ENCODE peak calls at places on chromosomes 6 and 20, in six cellular contexts. Z is tibial nerve, P is thoracic aorta, E is A549, I is fibroblast of lung, A is ascending aorta. F is an unnamed sample. For H3K9me3 and H3K4me1, the result is how much of the 10 kb centered on the place peaks cover.

GRCh38 chr20:6055981-6056569 is 2.2 kb upstream of the LRRN4 start:
- DNase-seq in Z (no peak), P (no peak), E (no peak), I (no peak), A (no peak), F (no peak)

GRCh38 chr6:150759500-150759899 is 106.0 kb upstream of the MTHFD1L start:
- DNase-seq in Z (no peak), P (no peak), E (no peak), I (no peak), A (no peak), F (no peak)

GRCh38 chr6:109143191-109143590 is 47.9 kb downstream of the CEP57L1 start:
- DNase-seq in Z (no peak), P (no peak), E (no peak), I (peak), A (no peak), F (no peak)

GRCh38 chr6:82761674-82762345 is 303.8 kb downstream of the UBE3D start:
- DNase-seq in Z (no peak), P (no peak), E (no peak), I (no peak), A (no peak), F (no peak)

GRCh38 chr6:137076277-137077068 is 31.7 kb upstream of the IL20RA start:
- DNase-seq in Z (peak), P (peak), E (peak), I (peak), A (no peak), F (no peak)

GRCh38 chr20:57663681-57664451 is 43.6 kb upstream of the ZBP1 start:
- DNase-seq in Z (no peak), P (no peak), E (no peak), I (no peak), A (no peak), F (peak)

GRCh38 chr6:155275808-155276480 is 12.1 kb downstream of the CLDN20 start:
- DNase-seq in Z (no peak), P (no peak), E (no peak), I (no peak), A (no peak), F (no peak)

GRCh38 chr20:22431419-22431818 is 153.0 kb downstream of the FOXA2 start:
- DNase-seq in Z (no peak), P (no peak), E (no peak), I (no peak), A (no peak), F (no peak)

GRCh38 chr6:9126845-9127560 is 691.7 kb upstream of the SLC35B3 start:
- DNase-seq in Z (no peak), P (no peak), E (peak), I (peak), A (no peak), F (no peak)

GRCh38 chr6:21887301-21888185 is 294.0 kb downstream of the SOX4 start:
- DNase-seq in Z (no peak), P (no peak), E (peak), I (peak), A (no peak), F (no peak)

GRCh38 chr20:4961746-4962145 is 39.6 kb downstream of the SLC23A2 start:
- DNase-seq in Z (peak), P (no peak), E (peak), I (peak), A (no peak), F (no peak)

GRCh38 chr6:145143379-145143778 is 591.9 kb downstream of the EPM2A start:
- DNase-seq in Z (no peak), P (no peak), E (no peak), I (no peak), A (no peak), F (no peak)

GRCh38 chr6:28243946-28244345 is 8.1 kb downstream of the ZKSCAN4 start:
- DNase-seq in Z (no peak), P (no peak), E (no peak), I (no peak), A (no peak), F (no peak)

GRCh38 chr6:137867685-137868509 is 838 bp downstream of the TNFAIP3 start:
- DNase-seq in Z (no peak), P (no peak), E (no peak), I (peak), A (no peak), F (no peak)

GRCh38 chr6:34982424-34982852 is 93.4 kb downstream of the ANKS1A start:
- DNase-seq in Z (no peak), P (no peak), E (peak), I (peak), A (no peak), F (no peak)

GRCh38 chr6:96851858-96852257 is 14.6 kb upstream of the GPR63 start:
- DNase-seq in Z (no peak), P (no peak), E (no peak), I (no peak), A (no peak), F (no peak)

GRCh38 chr20:16082051-16082550 is 491.1 kb downstream of the KIF16B start:
- DNase-seq in Z (no peak), P (no peak), E (no peak), I (no peak), A (no peak), F (no peak)

GRCh38 chr20:16083639-16084280 is 489.5 kb downstream of the KIF16B start:
- DNase-seq in Z (no peak), P (no peak), E (no peak), I (no peak), A (no peak), F (no peak)

GRCh38 chr20:16081421-16081820 is 491.8 kb downstream of the KIF16B start:
- DNase-seq in Z (no peak), P (no peak), E (no peak), I (no peak), A (no peak), F (no peak)

GRCh38 chr20:16078172-16078898 is 494.9 kb downstream of the KIF16B start:
- DNase-seq in Z (no peak), P (no peak), E (no peak), I (no peak), A (no peak), F (no peak)
- H3K9me3 ChIP-seq in Z (under half), P (under half), E (under half), I (under half), A (under half), F (under half)

GRCh38 chr6:129697788-129698187 is 12.2 kb downstream of the ARHGAP18 start:
- DNase-seq in Z (no peak), P (no peak), E (no peak), I (no peak), A (no peak), F (no peak)
- H3K4me1 ChIP-seq in Z (under half), P (under half), E (under half), I (under half), A (under half), F (half or more)

DNA sequence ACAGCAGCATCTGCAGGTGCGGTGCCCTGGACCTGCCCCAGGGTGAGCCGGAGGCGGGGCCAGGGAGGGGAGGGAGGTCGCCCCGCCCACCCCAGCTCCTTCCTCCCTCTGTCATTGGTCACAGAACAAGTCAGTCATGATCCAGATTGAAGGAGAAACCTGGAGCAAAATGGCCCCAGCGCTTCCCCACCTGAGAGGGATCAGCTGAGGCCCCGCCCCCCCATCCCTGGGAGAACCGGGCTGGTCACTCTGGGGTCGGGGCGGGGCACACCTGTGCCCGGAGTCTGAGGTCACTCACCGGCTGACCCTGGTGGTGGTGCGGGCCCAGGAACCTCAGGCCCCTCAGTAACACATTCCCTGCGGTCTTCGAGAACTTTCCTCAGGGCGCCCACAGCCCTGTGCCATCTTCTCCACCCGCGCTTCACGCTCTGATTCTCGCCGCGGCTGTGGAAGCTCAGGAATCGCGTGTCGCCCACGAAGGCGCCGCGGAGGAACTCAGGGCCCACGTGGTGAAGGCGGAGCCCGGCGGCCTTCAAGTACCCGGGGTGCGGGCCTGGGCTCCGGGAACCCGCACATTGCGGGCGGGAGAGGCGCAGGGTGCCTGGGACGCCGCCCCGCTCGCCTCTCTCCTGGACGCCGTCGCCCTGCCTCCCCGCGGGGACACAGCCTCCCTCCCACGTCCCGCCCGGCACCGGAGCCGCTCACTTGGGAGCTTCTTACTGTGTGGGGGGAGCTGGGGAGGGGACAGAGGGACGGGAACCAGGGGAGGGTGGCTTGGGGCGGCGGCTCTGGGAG is 36.4 kb upstream of the HLA-C start:
- DNase-seq in Z (no peak), P (no peak), E (peak), I (no peak), A (no peak), F (no peak)
- H3K4me3 ChIP-seq in Z (peak), P (peak), E (peak), I (no peak), A (peak), F (peak)

GRCh38 chr20:51303731-51304670 is 238.5 kb downstream of the NFATC2 start:
- DNase-seq in Z (no peak), P (no peak), E (no peak), I (no peak), A (no peak), F (no peak)
- H3K9me3 ChIP-seq in Z (under half), P (under half), E (under half), I (under half), A (under half), F (under half)

DNA sequence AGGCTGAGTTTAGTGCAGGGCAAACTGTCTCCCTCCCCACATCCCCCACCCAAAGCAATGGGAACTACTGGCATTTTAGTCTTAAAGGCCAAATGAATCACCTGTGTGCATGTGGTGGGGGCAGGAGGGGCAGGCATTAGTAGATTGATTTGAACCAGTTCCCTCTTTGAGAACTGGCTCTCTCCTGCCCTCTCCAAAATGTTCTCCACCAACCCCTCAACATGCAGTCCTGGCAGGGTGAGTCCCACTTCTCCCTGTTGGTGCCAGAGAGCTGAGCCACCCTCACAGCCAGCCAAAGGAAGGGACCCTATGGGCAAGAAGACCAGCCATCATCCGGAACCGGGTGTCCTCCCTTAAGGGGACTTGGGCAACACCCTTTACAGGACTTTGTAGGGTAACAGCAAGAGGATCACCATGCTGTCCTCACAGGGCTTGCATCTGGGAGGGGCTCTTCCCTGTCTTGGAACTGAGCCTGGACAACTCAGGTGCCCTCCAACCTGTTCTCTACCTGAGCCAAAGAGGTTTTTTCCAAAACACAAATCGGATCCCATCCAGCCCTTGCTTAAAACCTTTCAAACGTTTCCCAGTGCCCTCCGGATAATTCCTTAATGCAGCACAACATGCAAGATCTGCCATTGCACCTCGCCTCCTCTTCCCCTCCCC is 80.6 kb downstream of the MRPL14 start:
- DNase-seq in Z (no peak), P (no peak), E (no peak), I (no peak), A (no peak), F (no peak)
- H3K4me1 ChIP-seq in Z (half or more), P (under half), E (half or more), I (half or more), A (under half), F (half or more)

DNA sequence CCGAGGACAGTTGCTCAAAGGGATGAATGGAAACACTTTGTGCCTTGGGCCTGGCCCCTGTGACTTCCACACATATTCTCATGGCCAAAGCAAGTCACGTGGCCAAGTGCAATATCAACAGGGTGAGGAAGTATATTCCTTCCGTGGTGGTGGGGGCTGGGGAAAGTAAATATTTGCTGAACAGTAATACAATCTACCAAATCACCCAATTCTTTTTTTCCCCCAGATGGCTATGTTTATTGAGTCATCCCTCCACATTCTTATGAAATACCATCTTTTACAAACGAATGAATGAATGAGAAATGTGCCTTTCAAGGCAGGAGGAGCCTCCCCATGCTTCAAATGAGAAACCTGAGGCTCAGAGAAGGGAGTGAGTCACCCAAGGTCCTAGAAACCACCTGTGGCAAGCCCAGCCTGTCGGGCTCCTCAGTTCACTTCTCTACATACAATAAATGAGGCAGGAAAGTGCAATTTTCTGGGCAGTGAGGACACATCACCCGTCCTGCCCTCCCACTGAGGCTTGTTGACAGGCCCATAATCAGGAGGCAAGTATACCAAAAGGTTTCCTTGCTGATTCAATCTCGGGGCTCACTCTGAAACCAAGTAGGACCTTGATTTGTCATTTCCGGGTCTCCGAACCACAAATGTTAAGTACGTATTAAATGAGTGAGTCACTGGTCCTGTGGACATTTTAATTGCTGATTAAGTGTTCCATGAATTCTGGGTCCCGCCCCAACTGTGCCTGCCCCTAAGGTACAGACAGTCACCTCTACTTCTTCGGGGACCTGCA is 25.3 kb upstream of the TOP1 start:
- DNase-seq in Z (peak), P (peak), E (peak), I (peak), A (peak), F (peak)
- H3K4me3 ChIP-seq in Z (no peak), P (no peak), E (no peak), I (peak), A (no peak), F (peak)

DNA sequence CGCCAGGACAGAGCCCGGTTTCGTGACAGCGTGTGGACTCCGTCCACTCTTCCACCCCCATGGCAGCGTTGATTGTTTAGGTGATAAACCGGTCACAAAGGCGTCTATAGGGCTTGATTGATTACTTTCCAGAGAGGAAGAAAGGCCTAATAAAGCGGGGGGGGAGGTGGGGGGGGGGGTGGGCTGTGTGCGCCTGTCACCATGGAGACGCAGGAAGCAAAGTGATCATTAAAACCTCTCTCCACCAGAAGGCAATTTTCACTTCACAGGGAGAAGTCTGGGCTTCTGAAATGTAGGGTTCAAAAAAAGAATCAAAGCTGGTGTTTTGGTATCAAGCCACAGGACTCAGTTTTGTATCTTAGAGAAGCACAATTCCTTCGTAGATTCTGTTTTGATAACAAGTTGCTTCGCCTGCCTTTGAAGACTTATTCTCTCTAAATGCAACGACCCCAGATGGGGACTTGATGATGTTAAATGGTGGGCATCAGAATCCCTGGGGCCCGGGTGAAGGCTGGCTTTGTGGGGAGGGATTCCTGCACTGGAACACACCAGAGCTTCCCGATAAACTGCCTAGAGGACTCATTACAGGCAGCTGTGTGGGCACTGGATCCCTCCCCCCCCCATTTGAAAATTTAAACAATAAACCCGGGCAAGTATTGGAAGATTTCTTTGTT is 1.5 kb downstream of the PHACTR3 start:
- DNase-seq in Z (no peak), P (no peak), E (no peak), I (no peak), A (no peak), F (no peak)
- H3K9me3 ChIP-seq in Z (under half), P (under half), E (under half), I (under half), A (under half), F (under half)

GRCh38 chr6:33414592-33415271 is 3.2 kb downstream of the CUTA start:
- DNase-seq in Z (no peak), P (no peak), E (no peak), I (no peak), A (no peak), F (no peak)
- H3K4me1 ChIP-seq in Z (half or more), P (under half), E (under half), I (under half), A (under half), F (under half)

F was measured in RWPE2.